ENCODE peak calls at places on chromosomes 11 and 22, in five cellular contexts. M is thoracic aorta, Z is WERI-Rb-1, V is fibroblast of pulmonary artery, J is ovary. A is an unnamed sample.

GRCh38 chr11:69533296-69534165 is 52.1 kb downstream of the LINC01488 start:
- DNase-seq in M (no peak), Z (no peak), V (no peak), J (no peak), A (no peak)

GRCh38 chr11:65651589-65652510 is 10.9 kb downstream of the RELA start:
- DNase-seq in M (no peak), Z (no peak), V (peak), J (peak), A (no peak)

GRCh38 chr11:38411149-38411548 is 1813.1 kb upstream of the RAG2 start:
- DNase-seq in M (no peak), Z (no peak), V (no peak), J (no peak), A (no peak)

GRCh38 chr11:106632283-106632682 is 386.0 kb downstream of the GUCY1A2 start:
- DNase-seq in M (no peak), Z (no peak), V (no peak), J (no peak), A (no peak)

GRCh38 chr22:24424001-24424900 is 3.1 kb upstream of the ADORA2A start:
- DNase-seq in M (no peak), Z (no peak), V (no peak), J (no peak), A (no peak)

GRCh38 chr22:38401336-38402084 is 53.5 kb downstream of the KCNJ4 start:
- DNase-seq in M (no peak), Z (no peak), V (no peak), J (no peak), A (no peak)

GRCh38 chr11:72789493-72790131 is 4.2 kb downstream of the STARD10 start:
- DNase-seq in M (no peak), Z (no peak), V (peak), J (no peak), A (no peak)

GRCh38 chr11:62295504-62295903 is 3.4 kb downstream of the SCGB1D4 start:
- DNase-seq in M (no peak), Z (no peak), V (peak), J (no peak), A (no peak)

GRCh38 chr11:81569999-81570398 is 1163.7 kb downstream of the FAM181B start:
- DNase-seq in M (no peak), Z (no peak), V (no peak), J (no peak), A (no peak)

GRCh38 chr22:41568811-41569210 is 8.0 kb downstream of the CSDC2 start:
- DNase-seq in M (no peak), Z (no peak), V (no peak), J (no peak), A (peak)

GRCh38 chr11:75200051-75200450 is 40.5 kb upstream of the TPBGL start:
- DNase-seq in M (no peak), Z (no peak), V (peak), J (no peak), A (peak)

GRCh38 chr11:17525570-17525969 is 18.6 kb downstream of the USH1C start:
- DNase-seq in M (no peak), Z (no peak), V (no peak), J (no peak), A (no peak)

GRCh38 chr22:23910496-23911190 is 16.5 kb downstream of the MIF start:
- DNase-seq in M (no peak), Z (no peak), V (no peak), J (peak), A (peak)

GRCh38 chr22:20867179-20868099 is 8.6 kb downstream of the SNAP29 start:
- DNase-seq in M (no peak), Z (no peak), V (peak), J (peak), A (no peak)

GRCh38 chr22:45311033-45311531 is 1.3 kb downstream of the FAM118A start:
- DNase-seq in M (no peak), Z (no peak), V (no peak), J (no peak), A (no peak)

GRCh38 chr22:45263790-45264269 is 20.9 kb upstream of the UPK3A start:
- DNase-seq in M (no peak), Z (peak), V (peak), J (peak), A (peak)

GRCh38 chr11:7587712-7588111 is 73.9 kb downstream of the PPFIBP2 start:
- DNase-seq in M (no peak), Z (no peak), V (no peak), J (no peak), A (no peak)

GRCh38 chr11:71356280-71356876 is 91.8 kb downstream of the DHCR7 start:
- DNase-seq in M (no peak), Z (no peak), V (no peak), J (no peak), A (no peak)

GRCh38 chr22:44697423-44698179 is 4.4 kb upstream of the PRR5 start:
- DNase-seq in M (no peak), Z (peak), V (peak), J (peak), A (peak)

GRCh38 chr11:69158301-69159152 is 2.8 kb downstream of the SMIM38 start:
- DNase-seq in M (no peak), Z (no peak), V (no peak), J (no peak), A (peak)

GRCh38 chr11:73218830-73219215 is 742 bp downstream of the P2RY2 start:
- DNase-seq in M (no peak), Z (no peak), V (no peak), J (no peak), A (no peak)

GRCh38 chr11:124415356-124415923 is 9.2 kb downstream of the OR8B4 start:
- DNase-seq in M (no peak), Z (no peak), V (peak), J (no peak), A (no peak)

GRCh38 chr11:4606231-4607015 is 1.6 kb downstream of the TRIM68 start:
- DNase-seq in M (no peak), Z (no peak), V (peak), J (no peak), A (no peak)

GRCh38 chr11:117673561-117673960 is 123.5 kb downstream of the DSCAML1 start:
- DNase-seq in M (no peak), Z (peak), V (no peak), J (no peak), A (no peak)

GRCh38 chr22:37189011-37189466 is 992 bp upstream of the C1QTNF6 start:
- DNase-seq in M (no peak), Z (no peak), V (peak), J (no peak), A (no peak)

GRCh38 chr11:87290304-87290922 is 252.7 kb downstream of the TMEM135 start:
- DNase-seq in M (no peak), Z (no peak), V (peak), J (no peak), A (no peak)
- TF ChIP-seq CTCF in M (peak), Z (no peak), V (peak), J (peak), A (peak)

DNA sequence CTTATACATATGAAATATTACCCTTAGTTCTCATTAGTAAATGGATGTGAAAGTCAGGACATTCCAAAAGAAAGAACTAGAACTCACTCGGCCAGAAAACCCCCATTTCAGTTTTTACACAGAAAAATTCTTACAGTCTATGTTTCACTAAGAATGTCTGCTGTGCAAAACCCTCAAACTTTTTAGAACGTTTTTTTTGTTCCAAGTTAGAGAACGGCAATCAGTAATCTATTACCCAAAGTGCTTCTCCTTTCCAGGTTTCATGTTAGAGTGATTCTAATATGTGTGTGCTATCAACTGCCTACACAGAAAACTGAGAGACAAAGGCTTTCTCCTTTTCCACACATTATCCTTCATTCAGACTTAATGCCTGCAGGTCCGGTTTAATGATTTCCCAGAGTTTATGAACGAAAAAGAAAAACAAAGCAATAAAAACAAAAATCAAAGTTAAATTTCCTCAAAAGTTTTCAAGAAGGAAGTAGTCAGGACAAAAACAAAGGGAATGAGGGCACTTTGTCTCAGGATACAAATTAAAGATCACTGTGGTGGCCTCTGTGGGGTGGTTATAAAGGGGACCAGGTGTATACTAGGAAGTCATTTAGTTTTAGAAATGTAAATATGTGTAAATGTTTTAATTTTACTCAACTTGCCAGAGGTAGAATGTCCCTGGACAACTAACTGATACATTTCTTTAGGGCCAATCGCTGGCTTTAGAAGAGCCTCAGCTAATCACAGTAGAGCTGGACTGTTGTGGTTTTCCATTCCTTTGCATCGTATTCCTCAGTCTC is 11.4 kb upstream of the SESN3 start:
- DNase-seq in M (no peak), Z (no peak), V (no peak), J (no peak), A (no peak)
- H3K4me3 ChIP-seq in M (peak), Z (no peak), V (no peak), J (peak), A (no peak)

DNA sequence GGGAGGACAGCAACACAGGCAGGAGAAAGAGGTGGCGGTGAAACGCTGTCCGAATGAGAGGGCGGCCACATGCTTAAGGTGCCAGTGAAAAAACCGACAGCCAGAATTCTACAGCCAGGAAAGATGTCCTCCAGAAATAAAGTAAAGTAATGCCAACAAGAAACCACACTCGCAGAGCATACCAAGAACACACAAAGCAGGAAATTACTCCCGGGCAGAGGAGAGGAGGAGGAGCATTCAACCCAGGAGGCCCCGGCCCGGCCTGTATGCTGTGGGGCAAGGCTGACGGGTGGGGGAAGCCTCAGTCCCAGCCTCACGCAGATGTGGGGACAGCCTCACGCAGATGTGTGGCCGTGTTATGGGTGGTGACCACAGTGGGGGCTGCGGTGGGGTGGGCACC is 28.0 kb downstream of the CHID1 start:
- DNase-seq in M (no peak), Z (no peak), V (no peak), J (no peak), A (no peak)
- TF ChIP-seq CTCF in M (no peak), Z (no peak), V (no peak), J (no peak), A (no peak)

GRCh38 chr22:30243671-30244465 is 2.7 kb downstream of the LIF start:
- DNase-seq in M (no peak), Z (no peak), V (no peak), J (no peak), A (no peak)
- H3K4me3 ChIP-seq in M (no peak), Z (no peak), V (no peak), J (no peak), A (no peak)

GRCh38 chr11:110283862-110284261 is 12.6 kb downstream of the RDX start:
- DNase-seq in M (no peak), Z (no peak), V (no peak), J (no peak), A (no peak)

GRCh38 chr11:110279881-110280280 is 16.5 kb downstream of the RDX start:
- DNase-seq in M (no peak), Z (no peak), V (no peak), J (no peak), A (no peak)
- TF ChIP-seq CTCF in M (no peak), Z (no peak), V (no peak), J (no peak), A (no peak)

A was measured in tibial artery.